ENCODE peak calls at places on chromosomes 6 and 20, in four cellular contexts. V is iris pigment epithelial cell, P is sciatic nerve, S is upper lobe of right lung. O is an unnamed sample.

GRCh38 chr6:111976169-111976568 is 77.7 kb upstream of the CCN6 start:
- DNase-seq in P (no peak), S (no peak), V (no peak), O (no peak)

GRCh38 chr6:51535327-51535726 is 552.1 kb downstream of the PKHD1 start:
- DNase-seq in V (no peak), P (no peak), S (no peak), O (no peak)

GRCh38 chr20:59605691-59606364 is 1.5 kb downstream of the PHACTR3 start:
- DNase-seq in P (no peak), S (no peak), V (no peak), O (no peak)

GRCh38 chr6:35970181-35970580 is 49.3 kb upstream of the SRPK1 start:
- DNase-seq in V (peak), P (no peak), S (no peak), O (peak)

GRCh38 chr6:35049885-35050284 is 91.3 kb downstream of the TCP11 start:
- DNase-seq in S (no peak), P (peak), V (peak), O (no peak)

GRCh38 chr6:107679457-107679856 is 144.7 kb downstream of the SCML4 start:
- DNase-seq in S (no peak), V (peak), P (no peak), O (no peak)

GRCh38 chr20:18224968-18225568 is 63.3 kb upstream of the ZNF133 start:
- DNase-seq in P (peak), S (no peak), V (peak), O (peak)

GRCh38 chr6:26571592-26572296 is 25.0 kb upstream of the ABT1 start:
- DNase-seq in V (peak), S (no peak), P (no peak), O (peak)

GRCh38 chr20:62666736-62667529 is 24.6 kb downstream of the SLCO4A1 start:
- DNase-seq in S (no peak), P (peak), V (no peak), O (peak)

GRCh38 chr20:40255368-40255767 is 433.7 kb downstream of the MAFB start:
- DNase-seq in P (no peak), V (no peak), S (no peak), O (no peak)

GRCh38 chr20:34511891-34512265 is 4.3 kb upstream of the DYNLRB1 start:
- DNase-seq in S (no peak), P (no peak), V (no peak), O (no peak)

GRCh38 chr6:95780037-95780436 is 202.7 kb downstream of the MANEA start:
- DNase-seq in V (no peak), S (no peak), P (no peak), O (no peak)

GRCh38 chr6:54085526-54085925 is 25.7 kb upstream of the MLIP start:
- DNase-seq in S (no peak), P (no peak), V (peak), O (no peak)

GRCh38 chr6:149129401-149130077 is 188.0 kb upstream of the TAB2 start:
- DNase-seq in P (no peak), S (no peak), V (peak), O (peak)

GRCh38 chr20:23125625-23126191 is 39.6 kb upstream of the CD93 start:
- DNase-seq in V (peak), S (peak), P (peak), O (no peak)

GRCh38 chr20:63520939-63521601 is 505 bp downstream of the PPDPF start:
- DNase-seq in V (peak), S (peak), P (peak), O (peak)

GRCh38 chr6:44221291-44221960 is 2.0 kb upstream of the SLC29A1 start:
- DNase-seq in S (peak), V (peak), P (peak), O (peak)

GRCh38 chr6:25922301-25922700 is 8.2 kb downstream of the SLC17A2 start:
- DNase-seq in S (no peak), V (no peak), P (no peak), O (peak)

GRCh38 chr6:4180653-4181255 is 45.4 kb upstream of the ECI2 start:
- DNase-seq in V (peak), S (no peak), P (no peak), O (peak)

GRCh38 chr6:35142578-35142977 is 1.4 kb upstream of the TCP11 start:
- DNase-seq in S (no peak), V (no peak), P (no peak), O (peak)

GRCh38 chr6:14441371-14441781 is 323.8 kb downstream of the CD83 start:
- DNase-seq in P (no peak), S (no peak), V (no peak), O (no peak)

GRCh38 chr6:111609827-111610526 is 4.3 kb upstream of the TRAF3IP2 start:
- DNase-seq in V (no peak), S (no peak), P (no peak), O (no peak)

GRCh38 chr20:48931527-48932374 is 10.2 kb downstream of the ARFGEF2 start:
- DNase-seq in S (no peak), V (no peak), P (no peak), O (no peak)

GRCh38 chr20:17570347-17571152 is 675 bp downstream of the DSTN start:
- DNase-seq in P (peak), S (peak), V (peak), O (peak)

GRCh38 chr6:147285087-147285855 is 81.1 kb downstream of the STXBP5 start:
- DNase-seq in P (no peak), V (peak), S (no peak), O (peak)

GRCh38 chr6:36906539-36906938 is 20.8 kb downstream of the C6orf89 start:
- DNase-seq in P (no peak), S (peak), V (no peak), O (peak)

GRCh38 chr20:25291432-25292133 is 43.7 kb downstream of the PYGB start:
- DNase-seq in S (no peak), V (no peak), P (no peak), O (no peak)

GRCh38 chr20:58622671-58623578 is 28.2 kb upstream of the STX16 start:
- DNase-seq in P (no peak), S (no peak), V (peak), O (no peak)

GRCh38 chr6:163200299-163201093 is 214.0 kb upstream of the QKI start:
- DNase-seq in V (no peak), P (no peak), S (no peak), O (no peak)

GRCh38 chr6:154229796-154230195 is 126.8 kb downstream of the IPCEF1 start:
- DNase-seq in V (no peak), S (no peak), P (no peak), O (no peak)

GRCh38 chr6:155177369-155177961 is 86.3 kb upstream of the CLDN20 start:
- DNase-seq in S (no peak), V (peak), P (no peak), O (peak)

GRCh38 chr20:33328157-33328556 is 45.1 kb downstream of the BPIFB1 start:
- DNase-seq in V (no peak), S (no peak), P (no peak), O (no peak)

GRCh38 chr6:111840821-111841220 is 32.4 kb downstream of the FYN start:
- DNase-seq in P (no peak), S (no peak), V (no peak), O (no peak)

O was measured in PC-3.